ENCODE peak calls at places on chromosomes 13 and 19, in four cellular contexts. One of them, this sample, is unnamed.

GRCh38 chr13:39376088-39376487 is 226.9 kb downstream of the LHFPL6 start:
- DNase-seq in GM10248: no peak
- DNase-seq in thoracic aorta: no peak
- DNase-seq in mesothelial cell of epicardium: no peak
- DNase-seq in this sample: no peak

GRCh38 chr19:10965398-10965797 is 4.6 kb downstream of the SMARCA4 start:
- DNase-seq in mesothelial cell of epicardium: no peak
- DNase-seq in GM10248: no peak
- DNase-seq in thoracic aorta: no peak
- DNase-seq in this sample: no peak

GRCh38 chr13:109331898-109332297 is 454.5 kb downstream of the IRS2 start:
- DNase-seq in GM10248: no peak
- DNase-seq in thoracic aorta: no peak
- DNase-seq in mesothelial cell of epicardium: no peak
- DNase-seq in this sample: no peak

GRCh38 chr19:51111606-51112005 is 3.4 kb upstream of the CTU1 start:
- DNase-seq in GM10248: no peak
- DNase-seq in mesothelial cell of epicardium: no peak
- DNase-seq in thoracic aorta: no peak
- DNase-seq in this sample: no peak

GRCh38 chr19:11767633-11768133 is 883 bp downstream of the ZNF441 start:
- DNase-seq in thoracic aorta: no peak
- DNase-seq in GM10248: peak; percentile 62
- DNase-seq in mesothelial cell of epicardium: peak; percentile 38
- DNase-seq in this sample: peak; percentile 48

GRCh38 chr19:58385313-58386165 is 1.5 kb upstream of the RPS5 start:
- DNase-seq in GM10248: no peak
- DNase-seq in thoracic aorta: no peak
- DNase-seq in mesothelial cell of epicardium: no peak
- DNase-seq in this sample: no peak

GRCh38 chr13:33751151-33751550 is 66.8 kb upstream of the RFC3 start:
- DNase-seq in GM10248: no peak
- DNase-seq in mesothelial cell of epicardium: no peak
- DNase-seq in thoracic aorta: no peak
- DNase-seq in this sample: no peak

GRCh38 chr19:10535613-10536012 is 8.1 kb upstream of the ATG4D start:
- DNase-seq in thoracic aorta: no peak
- DNase-seq in mesothelial cell of epicardium: no peak
- DNase-seq in GM10248: no peak
- DNase-seq in this sample: no peak

GRCh38 chr13:106418556-106418955 is 116.9 kb downstream of the EFNB2 start:
- DNase-seq in mesothelial cell of epicardium: no peak
- DNase-seq in GM10248: no peak
- DNase-seq in thoracic aorta: no peak
- DNase-seq in this sample: no peak

GRCh38 chr13:86877449-86877848 is 793.7 kb upstream of the SLITRK5 start:
- DNase-seq in thoracic aorta: no peak
- DNase-seq in GM10248: no peak
- DNase-seq in mesothelial cell of epicardium: no peak
- DNase-seq in this sample: no peak

GRCh38 chr13:59609421-59609820 is 554.3 kb downstream of the DIAPH3 start:
- DNase-seq in GM10248: no peak
- DNase-seq in thoracic aorta: no peak
- DNase-seq in mesothelial cell of epicardium: no peak
- DNase-seq in this sample: no peak

DNA sequence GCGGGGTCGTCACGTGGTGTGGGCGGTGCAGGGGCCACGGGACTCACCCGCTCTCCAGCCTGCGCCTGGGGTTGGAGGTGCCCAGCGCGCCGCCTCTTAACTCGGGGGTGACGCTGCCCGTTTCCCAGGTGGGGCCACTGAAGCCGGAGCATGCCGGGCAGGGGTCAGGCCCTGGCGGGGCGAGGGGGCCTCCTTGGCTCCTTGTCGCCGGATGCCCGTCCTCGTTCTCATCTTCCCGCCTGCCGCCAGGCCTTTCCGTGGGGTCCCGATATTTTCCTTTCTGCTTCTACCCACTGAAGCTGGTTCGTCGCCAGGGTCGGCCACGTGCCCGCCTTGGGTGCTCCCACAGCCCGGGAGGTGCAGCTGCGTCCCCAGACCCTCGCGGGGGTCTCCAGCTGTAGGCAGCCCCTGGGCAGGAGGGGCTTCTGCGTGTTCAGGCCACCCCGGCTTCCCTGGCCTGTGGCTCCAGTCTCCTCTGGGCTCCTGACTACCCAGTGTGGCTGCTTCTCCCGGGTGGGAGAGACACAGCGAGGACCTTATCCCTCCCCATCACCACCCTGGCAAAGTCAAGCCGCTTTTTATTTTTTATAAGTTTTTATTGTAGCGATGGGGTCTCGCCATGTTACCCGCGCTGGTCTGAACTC is 768 bp downstream of the FAM174C start:
- DNase-seq in mesothelial cell of epicardium: no peak
- DNase-seq in thoracic aorta: no peak
- DNase-seq in GM10248: no peak
- DNase-seq in this sample: no peak
- TF ChIP-seq CTCF in mesothelial cell of epicardium: no peak
- TF ChIP-seq CTCF in thoracic aorta: no peak
- TF ChIP-seq CTCF in GM10248: no peak
- TF ChIP-seq CTCF in this sample: no peak

DNA sequence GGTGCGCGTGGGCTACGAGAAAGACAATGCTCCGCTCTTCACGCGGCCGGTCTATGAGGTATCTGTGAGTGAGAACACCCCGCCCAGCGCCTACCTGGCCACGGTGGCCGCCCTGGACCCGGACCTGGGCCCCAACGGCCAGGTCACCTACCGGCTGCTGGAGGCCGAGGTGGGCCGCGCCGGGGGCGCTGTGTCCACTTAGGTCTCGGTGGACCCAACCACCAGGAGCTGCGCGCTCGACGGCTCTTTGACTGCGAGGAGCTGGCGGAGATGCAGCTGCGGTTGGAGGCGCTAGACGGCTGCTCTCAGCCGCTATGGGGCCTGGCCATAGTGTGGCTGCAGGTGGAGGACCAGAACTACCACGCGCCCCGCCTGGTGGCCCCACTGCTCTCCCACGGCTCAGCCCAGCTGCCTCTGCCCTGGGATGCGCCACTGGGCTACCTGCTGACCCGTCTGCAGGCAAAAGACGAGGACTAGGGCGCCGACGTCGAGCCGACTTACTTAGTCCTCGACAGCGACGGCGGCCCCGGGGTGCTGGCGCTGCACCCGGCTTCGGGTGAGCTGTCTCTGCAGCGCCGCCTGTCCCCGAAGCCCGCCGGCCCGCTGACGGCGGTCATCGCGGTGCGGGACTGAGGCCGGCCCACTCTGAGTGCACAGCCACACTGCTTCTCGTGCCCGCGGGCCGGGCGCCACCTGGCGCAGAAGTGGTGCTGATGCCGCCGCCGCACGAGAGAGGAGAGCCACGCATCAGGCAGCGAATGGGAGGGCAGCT is 173.0 kb downstream of the OLFM4 start:
- DNase-seq in mesothelial cell of epicardium: no peak
- DNase-seq in GM10248: no peak
- DNase-seq in thoracic aorta: no peak
- DNase-seq in this sample: no peak
- TF ChIP-seq CTCF in mesothelial cell of epicardium: peak; percentile 9
- TF ChIP-seq CTCF in GM10248: no peak
- TF ChIP-seq CTCF in thoracic aorta: no peak
- TF ChIP-seq CTCF in this sample: no peak

GRCh38 chr19:5271145-5271544 is 69.5 kb downstream of the PTPRS start:
- DNase-seq in mesothelial cell of epicardium: no peak
- DNase-seq in GM10248: no peak
- DNase-seq in thoracic aorta: no peak
- DNase-seq in this sample: no peak
- TF ChIP-seq CTCF in mesothelial cell of epicardium: peak; percentile 74
- TF ChIP-seq CTCF in GM10248: no peak
- TF ChIP-seq CTCF in thoracic aorta: peak; percentile 10
- TF ChIP-seq CTCF in this sample: no peak

DNA sequence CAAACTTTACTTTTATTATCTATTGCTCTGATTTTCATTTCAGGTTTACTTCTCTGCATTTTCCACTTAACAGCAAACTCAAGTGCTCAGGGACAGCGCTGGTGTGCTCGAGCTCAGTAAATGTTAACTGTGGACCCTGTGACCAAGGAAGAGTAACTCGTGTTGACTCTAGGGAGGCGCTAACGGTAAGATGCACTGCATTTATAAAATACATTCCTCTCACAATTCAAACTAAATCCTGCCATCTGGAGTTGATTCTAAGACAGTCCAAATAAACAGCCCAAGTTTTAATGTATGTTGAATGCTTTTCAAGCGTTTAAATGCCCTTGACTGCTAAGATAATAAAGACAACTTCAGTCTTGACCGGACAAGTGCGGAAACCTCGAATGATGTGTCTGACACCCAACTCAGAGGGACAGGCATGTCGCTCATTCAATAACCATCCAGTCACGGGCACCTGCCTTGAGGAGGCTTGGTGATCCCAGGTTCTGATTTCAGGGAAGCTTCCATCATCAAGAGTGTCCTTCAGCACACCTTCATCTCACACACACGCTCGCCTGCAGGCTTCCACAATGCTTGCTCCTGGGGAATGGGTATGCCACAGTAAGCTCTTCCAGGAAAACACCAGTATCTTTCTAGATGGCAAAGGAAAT is 93.1 kb downstream of the STK24 start:
- DNase-seq in thoracic aorta: no peak
- DNase-seq in GM10248: no peak
- DNase-seq in mesothelial cell of epicardium: no peak
- DNase-seq in this sample: no peak
- TF ChIP-seq CTCF in thoracic aorta: no peak
- TF ChIP-seq CTCF in GM10248: no peak
- TF ChIP-seq CTCF in mesothelial cell of epicardium: no peak
- TF ChIP-seq CTCF in this sample: no peak

GRCh38 chr19:2426661-2427322 is 594 bp downstream of the TIMM13 start:
- DNase-seq in mesothelial cell of epicardium: peak; percentile 62
- DNase-seq in thoracic aorta: no peak
- DNase-seq in GM10248: peak; percentile 81
- DNase-seq in this sample: no peak

GRCh38 chr19:2422951-2423880 is 4.2 kb downstream of the TIMM13 start:
- DNase-seq in GM10248: no peak
- DNase-seq in mesothelial cell of epicardium: no peak
- DNase-seq in thoracic aorta: no peak
- DNase-seq in this sample: no peak

GRCh38 chr19:2423913-2424685 is 3.3 kb downstream of the TIMM13 start:
- DNase-seq in GM10248: no peak
- DNase-seq in thoracic aorta: no peak
- DNase-seq in mesothelial cell of epicardium: no peak
- DNase-seq in this sample: no peak

GRCh38 chr19:2425622-2426581 is 1.5 kb downstream of the TIMM13 start:
- DNase-seq in mesothelial cell of epicardium: no peak
- DNase-seq in thoracic aorta: no peak
- DNase-seq in GM10248: no peak
- DNase-seq in this sample: no peak

DNA sequence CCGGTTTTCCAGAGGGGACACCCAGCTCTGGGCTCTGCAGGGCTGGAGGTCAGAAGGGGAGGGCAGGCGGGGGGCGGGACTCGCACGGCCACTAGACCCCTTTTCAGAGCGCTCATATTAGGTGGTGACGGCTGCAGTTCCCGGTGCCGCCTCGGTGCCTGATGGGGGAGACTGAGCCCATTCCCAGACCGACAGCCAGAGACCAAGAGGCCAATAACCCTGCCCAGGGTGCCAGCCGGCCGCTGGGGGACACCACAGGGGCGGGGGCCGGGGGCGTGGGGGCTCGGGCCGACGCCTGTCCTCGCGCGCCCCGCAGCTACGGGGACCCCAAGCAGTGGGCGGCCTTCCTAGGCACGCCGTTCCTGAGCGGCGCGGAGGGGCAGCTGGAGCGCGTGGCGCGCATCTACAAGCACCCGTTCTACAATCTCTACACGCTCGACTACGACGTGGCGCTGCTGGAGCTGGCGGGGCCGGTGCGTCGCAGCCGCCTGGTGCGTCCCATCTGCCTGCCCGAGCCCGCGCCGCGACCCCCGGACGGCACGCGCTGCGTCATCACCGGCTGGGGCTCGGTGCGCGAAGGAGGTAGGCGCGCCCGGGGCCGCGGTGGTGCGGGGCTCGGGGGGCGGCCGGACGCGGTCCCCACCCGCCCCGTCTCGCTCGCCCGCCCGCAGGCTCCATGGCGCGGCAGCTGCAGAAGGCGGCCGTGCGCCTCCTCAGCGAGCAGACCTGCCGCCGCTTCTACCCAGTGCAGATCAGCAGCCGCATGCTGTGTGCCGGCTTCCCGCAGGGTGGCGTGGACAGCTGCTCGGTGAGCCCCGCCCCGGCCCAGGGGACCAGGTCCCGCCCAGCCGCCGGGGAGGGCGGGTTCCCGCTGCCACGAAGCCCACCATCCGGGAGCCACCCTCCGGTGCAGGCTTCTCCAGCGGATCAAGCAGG is 2.4 kb downstream of the TIMM13 start:
- DNase-seq in thoracic aorta: no peak
- DNase-seq in GM10248: no peak
- DNase-seq in mesothelial cell of epicardium: peak; percentile 74
- DNase-seq in this sample: no peak
- TF ChIP-seq CTCF in thoracic aorta: no peak
- TF ChIP-seq CTCF in GM10248: no peak
- TF ChIP-seq CTCF in mesothelial cell of epicardium: peak; percentile 41
- TF ChIP-seq CTCF in this sample: no peak

DNA sequence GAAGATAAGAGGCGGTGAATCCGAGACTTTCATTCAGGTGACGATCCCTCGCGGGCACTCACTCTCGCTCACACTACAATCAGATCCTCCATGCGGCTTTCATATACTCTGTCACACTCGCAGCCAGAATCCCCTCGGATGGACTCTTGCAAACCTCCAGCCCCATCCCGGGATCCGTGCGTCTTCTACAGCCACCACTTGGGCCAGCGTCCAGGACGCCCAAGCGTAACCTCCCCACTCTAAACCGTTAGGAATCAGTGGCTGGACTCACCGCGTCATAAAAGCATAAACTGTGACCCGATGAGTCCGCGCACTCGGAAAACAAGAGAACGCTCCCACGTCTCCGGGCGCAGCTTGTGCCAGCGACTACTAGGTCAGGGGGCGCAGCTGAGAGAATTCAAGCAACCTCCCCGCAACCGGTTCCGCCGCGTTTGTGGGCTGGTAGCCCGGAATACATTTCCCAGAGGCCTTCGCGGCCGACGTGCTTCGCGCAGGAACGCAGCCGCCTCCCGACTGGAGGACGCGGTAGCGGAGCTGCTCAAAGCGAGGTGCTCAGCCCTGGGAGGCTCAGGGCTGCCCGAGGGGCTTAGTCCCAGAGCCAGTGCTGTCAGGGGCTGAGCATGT is 27.6 kb downstream of the ZNF607 start:
- DNase-seq in thoracic aorta: peak; percentile 60
- DNase-seq in GM10248: peak; percentile 62
- DNase-seq in mesothelial cell of epicardium: peak; percentile 78
- DNase-seq in this sample: peak; percentile 69
- TF ChIP-seq CTCF in thoracic aorta: no peak
- TF ChIP-seq CTCF in GM10248: no peak
- TF ChIP-seq CTCF in mesothelial cell of epicardium: no peak
- TF ChIP-seq CTCF in this sample: no peak

GRCh38 chr13:48504606-48505369 is 28.1 kb downstream of the RCBTB2 start:
- DNase-seq in thoracic aorta: no peak
- DNase-seq in mesothelial cell of epicardium: no peak
- DNase-seq in GM10248: no peak
- DNase-seq in this sample: no peak
- TF ChIP-seq CTCF in thoracic aorta: no peak
- TF ChIP-seq CTCF in mesothelial cell of epicardium: no peak
- TF ChIP-seq CTCF in GM10248: no peak
- TF ChIP-seq CTCF in this sample: no peak

This sample was measured in lung.